ENCODE peak calls at places on chromosomes 4 and X, in five cellular contexts. J is NCI-H2029; Z is upper lobe of left lung; K is omental fat pad; L is CD8-positive, alpha-beta memory T cell. G is an unnamed sample.

GRCh38 chr4:12926189-12927066 is 557.7 kb downstream of the RAB28 start:
- DNase-seq in J (no peak), Z (no peak), K (no peak), L (no peak), G (no peak)

GRCh38 chrX:139204903-139205667 is 325.5 kb upstream of the F9 start:
- DNase-seq in J (no peak), Z (peak), K (no peak), L (no peak), G (no peak)

GRCh38 chr4:94329933-94330332 is 12.7 kb downstream of the HPGDS start:
- DNase-seq in J (no peak), Z (no peak), K (no peak), L (no peak), G (no peak)

GRCh38 chr4:186294160-186294559 is 28.2 kb downstream of the F11 start:
- DNase-seq in J (no peak), Z (no peak), K (no peak), L (no peak), G (no peak)

GRCh38 chrX:126165721-126166401 is at the start of gene DCAF12L2:
- DNase-seq in J (no peak), Z (peak), K (no peak), L (no peak), G (no peak)

GRCh38 chr4:184028571-184028996 is 123.5 kb downstream of the STOX2 start:
- DNase-seq in J (no peak), Z (no peak), K (no peak), L (peak), G (peak)

GRCh38 chr4:82678046-82678445 is 116.3 kb upstream of the TMEM150C start:
- DNase-seq in J (no peak), Z (no peak), K (no peak), L (no peak), G (no peak)

GRCh38 chrX:112043997-112044396 is 38.6 kb downstream of the TRPC5 start:
- DNase-seq in J (no peak), Z (no peak), K (no peak), L (no peak), G (no peak)

GRCh38 chrX:104113237-104113965 is 1.1 kb downstream of the ZCCHC18 start:
- DNase-seq in J (peak), Z (no peak), K (no peak), L (peak), G (peak)

G was measured in T-helper 1 cell.